ENCODE peak calls at places on chromosomes 4 and X, in four cellular contexts. Q is uterus, Z is IMR-90, P is A549. H is an unnamed sample.

GRCh38 chr4:80336582-80336981 is 1.1 kb downstream of the CFAP299 start:
- DNase-seq in Q (no peak), Z (peak; percentile 32), P (peak; percentile 26), H (peak; percentile 22)

GRCh38 chrX:9539611-9540387 is 74.9 kb downstream of the TBL1X start:
- DNase-seq in Q (no peak), P (no peak), Z (no peak), H (no peak)

GRCh38 chr4:81405900-81406401 is 65.8 kb downstream of the RASGEF1B start:
- DNase-seq in P (peak; percentile 68), Z (peak; percentile 77), Q (no peak), H (peak; percentile 57)

GRCh38 chrX:151973262-151973661 is 1.2 kb downstream of the GABRE start:
- DNase-seq in Q (no peak), P (no peak), Z (no peak), H (no peak)

GRCh38 chrX:150146271-150146888 is 208.1 kb upstream of the EOLA2 start:
- DNase-seq in Q (no peak), P (no peak), Z (no peak), H (no peak)

GRCh38 chr4:112882286-112882685 is 167.2 kb upstream of the ANK2 start:
- DNase-seq in P (no peak), Z (no peak), Q (no peak), H (no peak)

GRCh38 chr4:77052352-77052751 is 23.4 kb downstream of the CCNI start:
- DNase-seq in Z (peak; percentile 69), P (peak; percentile 38), Q (no peak), H (no peak)

GRCh38 chrX:129779086-129779672 is 570 bp upstream of the SASH3 start:
- DNase-seq in P (no peak), Q (no peak), Z (no peak), H (no peak)

GRCh38 chr4:53906786-53907185 is 157.6 kb downstream of the CHIC2 start:
- DNase-seq in Z (peak; percentile 28), Q (no peak), P (no peak), H (no peak)

GRCh38 chr4:56028165-56028564 is 79.4 kb downstream of the CEP135 start:
- DNase-seq in P (no peak), Q (no peak), Z (no peak), H (no peak)

GRCh38 chr4:8215001-8215427 is 15.9 kb downstream of the SH3TC1 start:
- DNase-seq in Q (peak; percentile 54), Z (peak; percentile 84), P (no peak), H (no peak)

GRCh38 chrX:13357925-13358324 is 38.1 kb upstream of the ATXN3L start:
- DNase-seq in Z (peak; percentile 10), Q (no peak), P (no peak), H (peak; percentile 25)

GRCh38 chr4:40228497-40229365 is 31.9 kb downstream of the RHOH start:
- DNase-seq in Z (no peak), Q (no peak), P (peak; percentile 38), H (no peak)

GRCh38 chrX:107272431-107272921 is 66.1 kb downstream of the DNAAF6 start:
- DNase-seq in Z (no peak), Q (no peak), P (peak; percentile 64), H (peak; percentile 69)

GRCh38 chr4:151690164-151690856 is 70.5 kb downstream of the GATB start:
- DNase-seq in P (no peak), Q (no peak), Z (peak; percentile 74), H (no peak)

GRCh38 chr4:67204441-67204840 is 340.9 kb downstream of the CENPC start:
- DNase-seq in P (no peak), Q (no peak), Z (no peak), H (no peak)

GRCh38 chr4:113457886-113458285 is 303.7 kb downstream of the CAMK2D start:
- DNase-seq in Z (peak; percentile 65), Q (no peak), P (no peak), H (no peak)

GRCh38 chr4:169059294-169060201 is 49.5 kb upstream of the CBR4 start:
- DNase-seq in P (no peak), Z (no peak), Q (peak; percentile 20), H (no peak)

GRCh38 chr4:85489273-85489672 is 14.3 kb downstream of the ARHGAP24 start:
- DNase-seq in P (peak; percentile 84), Q (no peak), Z (peak; percentile 8), H (no peak)

GRCh38 chrX:70038515-70038914 is 11.2 kb downstream of the AWAT2 start:
- DNase-seq in P (no peak), Z (no peak), Q (no peak), H (no peak)

GRCh38 chr4:128287159-128287870 is at the start of gene PGRMC2:
- DNase-seq in P (peak; percentile 48), Q (no peak), Z (peak; percentile 37), H (no peak)

GRCh38 chr4:14925471-14925870 is 76.8 kb upstream of the CPEB2 start:
- DNase-seq in Z (no peak), Q (no peak), P (no peak), H (no peak)

GRCh38 chr4:120132935-120133334 is 66.3 kb upstream of the MAD2L1 start:
- DNase-seq in Q (no peak), Z (peak; percentile 37), P (peak; percentile 4), H (no peak)

GRCh38 chr4:168514249-168514852 is 17.5 kb downstream of the PALLD start:
- DNase-seq in Q (no peak), Z (peak; percentile 50), P (no peak), H (no peak)

GRCh38 chr4:168451331-168451730 is 29.0 kb downstream of the DDX60L start:
- DNase-seq in Z (no peak), P (peak; percentile 9), Q (no peak), H (no peak)

GRCh38 chr4:108954880-108955279 is 192.0 kb upstream of the ETNPPL start:
- DNase-seq in Q (no peak), Z (no peak), P (no peak), H (no peak)

GRCh38 chr4:108965031-108965430 is 202.2 kb upstream of the ETNPPL start:
- DNase-seq in Z (no peak), Q (no peak), P (no peak), H (no peak)

GRCh38 chr4:108963910-108964309 is 201.1 kb upstream of the ETNPPL start:
- DNase-seq in Q (no peak), P (no peak), Z (no peak), H (no peak)

GRCh38 chr4:108953941-108954340 is 191.1 kb upstream of the ETNPPL start:
- DNase-seq in P (no peak), Q (no peak), Z (no peak), H (no peak)

GRCh38 chr4:108959497-108959896 is 196.6 kb upstream of the ETNPPL start:
- DNase-seq in Q (no peak), Z (peak; percentile 34), P (no peak), H (no peak)
- H3K9me3 ChIP-seq in Q (no peaks in the 10 kb centered on the region), Z (no peaks in the 10 kb centered on the region), P (no peaks in the 10 kb centered on the region), H (no peaks in the 10 kb centered on the region)

GRCh38 chrX:153971124-153971631 is 440 bp downstream of the HCFC1 start:
- DNase-seq in Z (peak; percentile 84), P (peak; percentile 90), Q (peak; percentile 91), H (peak; percentile 88)

GRCh38 chrX:153970398-153971123 is 1.1 kb downstream of the HCFC1 start:
- DNase-seq in P (peak; percentile 76), Q (peak; percentile 56), Z (peak; percentile 71), H (peak; percentile 42)

GRCh38 chrX:153972368-153973126 is at the start of gene TMEM187:
- DNase-seq in P (peak; percentile 94), Z (peak; percentile 84), Q (peak; percentile 87), H (peak; percentile 83)

GRCh38 chrX:153973127-153974002 is 811 bp downstream of the TMEM187 start:
- DNase-seq in Q (no peak), Z (no peak), P (no peak), H (no peak)

DNA sequence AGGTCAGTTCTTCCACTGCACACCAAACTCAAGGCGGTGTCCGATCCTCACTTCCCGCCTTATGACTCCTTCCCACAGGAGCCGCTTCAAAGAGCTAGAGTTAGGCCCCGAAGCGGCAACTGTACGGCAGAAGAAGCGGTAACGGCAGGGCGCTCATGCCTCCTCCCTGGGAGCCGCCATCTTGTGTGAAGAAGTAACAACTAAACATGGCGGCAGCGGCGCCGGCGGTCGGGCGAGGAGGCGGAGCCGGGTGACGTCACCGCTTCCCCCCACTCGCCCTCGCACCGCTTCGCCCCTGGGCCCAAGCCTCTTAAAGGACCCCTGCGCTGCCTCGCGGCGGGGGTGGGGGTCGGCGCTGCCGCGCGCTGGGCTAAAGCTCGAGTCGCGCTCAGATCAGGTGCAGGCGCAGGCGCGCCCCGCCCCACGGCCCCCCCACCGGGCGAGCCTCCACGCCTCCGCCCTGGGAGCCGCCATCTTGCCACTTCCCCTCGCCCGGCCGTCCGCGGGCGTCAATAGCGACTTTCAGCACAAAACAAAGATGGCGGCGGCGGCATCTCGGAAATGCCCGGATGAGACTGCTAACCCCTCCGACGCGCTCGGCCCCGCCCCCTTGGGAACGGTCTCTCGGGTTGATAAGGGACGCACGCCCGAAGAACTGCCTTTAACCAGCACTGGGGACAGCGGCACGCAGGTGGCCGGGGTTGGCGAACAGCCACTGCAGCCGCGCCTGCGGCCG is at the start of gene HCFC1:
- DNase-seq in P (peak; percentile 94), Z (peak; percentile 84), Q (peak; percentile 94), H (peak; percentile 90)
- TF ChIP-seq POLR2A in P (peak; percentile 47), Z (peak; percentile 82), Q (peak; percentile 30), H (no peak)

GRCh38 chrX:81890476-81890875 is 688.6 kb downstream of the SH3BGRL start:
- DNase-seq in Q (no peak), P (no peak), Z (no peak), H (no peak)
- H3K9me3 ChIP-seq in Q (no peaks in the 10 kb centered on the region), P (no peaks in the 10 kb centered on the region), Z (no peaks in the 10 kb centered on the region), H (no peaks in the 10 kb centered on the region)

GRCh38 chrX:38806875-38807601 is 5.8 kb downstream of the MID1IP1 start:
- DNase-seq in Q (no peak), P (no peak), Z (no peak), H (no peak)
- TF ChIP-seq POLR2A in Q (no peak), P (no peak), Z (no peak), H (no peak)

DNA sequence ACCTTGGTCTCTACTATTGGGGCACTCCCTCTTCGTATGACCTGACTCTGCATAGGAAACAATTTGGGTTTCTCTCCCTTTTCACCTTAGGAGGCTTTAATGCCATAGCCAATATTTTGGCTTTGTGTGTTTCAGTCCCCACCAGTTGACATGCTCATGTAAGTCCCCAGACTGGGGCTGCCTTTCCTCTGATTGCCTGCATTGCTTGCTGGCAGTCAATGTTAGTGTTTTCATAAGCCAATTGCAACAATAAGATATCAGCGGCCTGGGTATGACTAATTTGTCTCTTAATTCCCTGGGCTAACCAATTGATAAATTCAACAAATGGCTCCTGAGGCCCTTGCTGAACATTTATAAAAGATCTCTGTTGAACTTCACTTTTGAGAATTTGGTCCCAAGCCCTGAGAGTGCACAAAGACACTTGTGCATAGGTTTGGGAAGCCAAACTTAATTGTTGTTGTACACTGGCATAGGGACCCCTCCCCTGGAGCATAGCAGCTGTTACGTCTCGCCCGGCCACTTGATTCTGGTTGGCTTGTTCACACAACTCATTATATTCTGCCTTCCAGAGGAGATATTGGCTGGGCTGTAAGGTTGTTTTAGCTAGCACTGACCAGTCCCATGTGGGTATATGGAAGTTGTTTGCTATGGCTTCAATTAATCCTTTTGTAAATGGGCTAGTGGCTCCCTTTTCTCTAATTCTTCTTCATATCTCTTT is 206.2 kb downstream of the PABPC4L start:
- DNase-seq in Q (no peak), Z (no peak), P (no peak), H (no peak)
- H3K9me3 ChIP-seq in Q (no peaks in the 10 kb centered on the region), Z (peaks cover 3% of the 10 kb centered on the region), P (no peaks in the 10 kb centered on the region), H (no peaks in the 10 kb centered on the region)

DNA sequence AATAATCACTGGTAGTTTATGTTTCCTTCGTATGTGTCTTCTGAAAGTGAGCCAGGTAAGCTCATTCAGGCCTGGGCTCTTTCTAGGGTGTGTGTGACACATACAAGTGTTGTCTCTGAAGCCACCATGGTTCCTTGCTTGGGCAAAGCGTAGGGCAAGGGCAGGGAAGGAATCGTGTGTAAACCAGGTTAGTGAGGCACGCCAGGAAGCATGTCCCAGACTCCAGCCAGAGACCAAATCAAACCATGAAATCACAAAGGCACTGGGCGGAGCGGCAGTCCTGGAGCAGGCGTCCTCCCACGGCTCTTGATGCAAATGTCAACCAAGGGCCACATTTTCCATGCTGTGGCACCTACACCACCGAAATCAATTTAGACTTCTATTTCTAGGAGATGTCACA is 67.0 kb downstream of the NYX start:
- DNase-seq in Q (no peak), Z (no peak), P (no peak), H (no peak)
- TF ChIP-seq POLR2A in Q (no peak), Z (no peak), P (no peak), H (no peak)